ENCODE peak calls at places on chromosomes 2 and 18, in four cellular contexts. W, B, G and Z are unnamed samples.

GRCh38 chr18:44748582-44748981 is 67.9 kb downstream of the SETBP1 start:
- DNase-seq in B (no peak), W (no peak), G (no peak), Z (no peak)

GRCh38 chr2:224311226-224311625 is 90.7 kb downstream of the FAM124B start:
- DNase-seq in B (no peak), G (no peak), W (no peak), Z (no peak)

GRCh38 chr2:10620481-10620880 is 69.3 kb downstream of the NOL10 start:
- DNase-seq in G (no peak), W (peak), B (no peak), Z (no peak)

GRCh38 chr18:27871731-27872130 is 305.2 kb downstream of the CDH2 start:
- DNase-seq in B (no peak), W (no peak), G (no peak), Z (no peak)

GRCh38 chr18:79923896-79924585 is 27.4 kb downstream of the SLC66A2 start:
- DNase-seq in B (no peak), G (no peak), W (no peak), Z (no peak)

GRCh38 chr2:205193829-205194228 is 488.5 kb upstream of the NRP2 start:
- DNase-seq in W (no peak), B (no peak), G (no peak), Z (no peak)

GRCh38 chr2:191839918-191840804 is 6.7 kb downstream of the CAVIN2 start:
- DNase-seq in G (no peak), B (peak), W (no peak), Z (peak)

GRCh38 chr2:16438571-16439294 is 226.9 kb downstream of the CYRIA start:
- DNase-seq in B (peak), W (no peak), G (no peak), Z (no peak)

GRCh38 chr2:52000156-52000855 is 968.4 kb upstream of the NRXN1 start:
- DNase-seq in B (no peak), W (peak), G (no peak), Z (no peak)

GRCh38 chr18:28854964-28855363 is 678.0 kb upstream of the CDH2 start:
- DNase-seq in G (no peak), W (peak), B (no peak), Z (no peak)

GRCh38 chr18:59067873-59068272 is 71.8 kb upstream of the SEC11C start:
- DNase-seq in W (peak), G (no peak), B (no peak), Z (peak)

GRCh38 chr2:96159084-96159830 is 14.0 kb upstream of the DUSP2 start:
- DNase-seq in B (no peak), G (no peak), W (no peak), Z (no peak)

DNA sequence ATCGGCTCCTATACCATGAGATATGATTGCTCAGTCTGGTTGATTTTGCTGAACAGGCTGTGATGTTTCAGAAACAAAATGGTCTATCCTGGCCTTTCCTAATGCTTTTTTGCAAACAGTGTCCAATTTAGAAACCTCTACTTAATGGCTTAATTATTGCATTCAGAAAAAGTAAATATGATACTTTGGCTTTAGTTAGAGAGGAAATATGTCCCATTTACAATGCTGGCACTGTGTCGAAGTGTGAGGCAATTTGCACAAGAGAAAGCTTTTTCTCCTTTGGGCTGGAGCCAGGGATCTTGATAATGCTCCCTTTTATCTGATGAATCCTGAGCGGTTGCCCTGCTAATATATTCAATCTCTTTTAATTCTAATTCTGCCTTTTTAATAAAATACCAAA is 418.9 kb downstream of the EPHA4 start:
- DNase-seq in B (no peak), G (no peak), W (no peak), Z (no peak)
- TF ChIP-seq FOS in B (no peak), G (no peak), W (no peak), Z (no peak)

GRCh38 chr18:31835528-31836138 is 75.0 kb upstream of the SLC25A52 start:
- DNase-seq in B (no peak), G (no peak), W (peak), Z (no peak)
- TF ChIP-seq FOS in B (no peak), G (no peak), W (no peak), Z (no peak)

GRCh38 chr2:1769703-1770422 is 25.5 kb upstream of the PXDN start:
- DNase-seq in G (no peak), B (peak), W (peak), Z (peak)
- TF ChIP-seq FOS in G (no peak), B (no peak), W (no peak), Z (no peak)

GRCh38 chr2:1985571-1985970 is 241.3 kb upstream of the PXDN start:
- DNase-seq in G (no peak), B (no peak), W (no peak), Z (no peak)
- TF ChIP-seq FOS in G (no peak), B (no peak), W (no peak), Z (no peak)